ENCODE peak calls at places on chromosome 16, in ten cellular contexts. P, L, N, X, R, E, H, J, C and Z are unnamed samples.

GRCh38 chr16:78984887-78985464 is 615.6 kb downstream of the MAF start:
- DNase-seq in L (no peak), P (peak; percentile 72), R (no peak), X (no peak), N (no peak), E (no peak), J (no peak), C (no peak), H (no peak), Z (no peak)

GRCh38 chr16:56657555-56658430 is at the start of gene MT1F:
- DNase-seq in N (peak; percentile 83), X (peak; percentile 34), P (peak; percentile 92), E (no peak), C (peak; percentile 28), L (peak; percentile 95), R (peak; percentile 75), H (peak; percentile 99), J (peak; percentile 98), Z (no peak)

GRCh38 chr16:48438414-48438813 is 53.2 kb upstream of the SIAH1 start:
- DNase-seq in X (no peak), P (no peak), E (no peak), H (no peak), N (no peak), R (no peak), L (no peak), C (no peak), J (no peak), Z (no peak)

GRCh38 chr16:71568541-71568940 is 8.4 kb downstream of the TAT start:
- DNase-seq in H (peak; percentile 79), N (no peak), R (no peak), C (no peak), L (no peak), E (no peak), P (no peak), X (no peak), J (no peak), Z (no peak)

GRCh38 chr16:57988929-57989328 is 11.5 kb downstream of the ZNF319 start:
- DNase-seq in X (no peak), H (peak; percentile 97), C (no peak), P (no peak), N (no peak), E (no peak), L (peak; percentile 86), R (no peak), J (no peak), Z (no peak)

GRCh38 chr16:35201151-35201550 is 1741.7 kb downstream of the TP53TG3F start:
- DNase-seq in H (no peak), P (no peak), X (no peak), E (peak; percentile 82), L (no peak), N (no peak), C (no peak), R (no peak), J (no peak), Z (no peak)

GRCh38 chr16:55116165-55116894 is 185.7 kb downstream of the IRX5 start:
- DNase-seq in J (no peak), R (no peak), P (no peak), L (peak; percentile 18), H (no peak), X (no peak), C (peak; percentile 68), E (no peak), N (no peak), Z (no peak)

GRCh38 chr16:64858076-64858475 is 263.8 kb downstream of the CDH11 start:
- DNase-seq in R (no peak), X (no peak), C (peak; percentile 78), L (no peak), P (no peak), J (no peak), H (no peak), N (no peak), E (no peak), Z (no peak)

GRCh38 chr16:56451753-56452689 is 667 bp downstream of the OGFOD1 start:
- DNase-seq in P (peak; percentile 55), C (peak; percentile 31), N (peak; percentile 2), E (no peak), J (no peak), R (peak; percentile 35), H (peak; percentile 51), L (no peak), X (peak; percentile 72), Z (no peak)

GRCh38 chr16:10688291-10688690 is 6.4 kb downstream of the TEKT5 start:
- DNase-seq in X (no peak), P (no peak), H (peak; percentile 86), R (no peak), J (peak; percentile 84), L (peak; percentile 30), C (no peak), N (no peak), E (no peak), Z (no peak)

GRCh38 chr16:86611517-86611840 is 33.1 kb downstream of the FOXL1 start:
- DNase-seq in J (no peak), X (no peak), P (no peak), R (no peak), C (peak; percentile 90), L (no peak), H (no peak), N (no peak), E (no peak), Z (no peak)

GRCh38 chr16:592518-593306 is 2.8 kb downstream of the RAB40C start:
- DNase-seq in R (no peak), N (no peak), C (no peak), X (peak; percentile 85), P (peak; percentile 66), L (peak; percentile 82), E (no peak), H (peak; percentile 81), J (peak; percentile 73), Z (no peak)

GRCh38 chr16:82954224-82954929 is 327.6 kb downstream of the CDH13 start:
- DNase-seq in E (no peak), H (no peak), L (no peak), J (no peak), N (no peak), C (peak; percentile 70), P (no peak), X (no peak), R (no peak), Z (no peak)

GRCh38 chr16:86313631-86314030 is 196.7 kb upstream of the FOXF1 start:
- DNase-seq in R (no peak), J (no peak), X (no peak), E (no peak), H (no peak), C (no peak), L (no peak), N (no peak), P (no peak), Z (no peak)

GRCh38 chr16:77700846-77701245 is 21.5 kb upstream of the NUDT7 start:
- DNase-seq in P (no peak), R (no peak), H (no peak), X (no peak), E (peak; percentile 58), C (no peak), J (no peak), L (no peak), N (no peak), Z (no peak)

GRCh38 chr16:3689731-3690130 is 27.6 kb downstream of the TRAP1 start:
- DNase-seq in P (no peak), E (no peak), C (no peak), X (no peak), H (no peak), R (no peak), J (no peak), L (no peak), N (no peak), Z (no peak)

GRCh38 chr16:87877942-87878507 is 8.7 kb upstream of the SLC7A5 start:
- DNase-seq in E (no peak), X (no peak), R (no peak), C (no peak), P (no peak), J (no peak), H (no peak), N (no peak), L (no peak), Z (no peak)

GRCh38 chr16:57764341-57765159 is 29.0 kb downstream of the KATNB1 start:
- DNase-seq in E (no peak), L (no peak), N (peak; percentile 90), C (peak; percentile 90), H (no peak), P (no peak), J (no peak), R (peak; percentile 86), X (no peak), Z (no peak)

GRCh38 chr16:24975428-24975889 is 39.7 kb downstream of the ARHGAP17 start:
- DNase-seq in P (no peak), E (no peak), L (no peak), X (no peak), H (no peak), C (peak; percentile 66), N (no peak), R (no peak), J (no peak), Z (no peak)
- H3K4me1 ChIP-seq in P (no peaks in the 10 kb centered on the region), E (peaks cover 60% of the 10 kb centered on the region), L (no peaks in the 10 kb centered on the region), X (peaks cover 81% of the 10 kb centered on the region), H (peaks cover 32% of the 10 kb centered on the region), C (peaks cover 27% of the 10 kb centered on the region), N (peaks cover 25% of the 10 kb centered on the region), R (peaks cover 48% of the 10 kb centered on the region), J (peaks cover 46% of the 10 kb centered on the region), Z (peaks cover 17% of the 10 kb centered on the region)

GRCh38 chr16:19113577-19114358 is at the start of gene ITPRIPL2:
- DNase-seq in H (peak; percentile 78), P (peak; percentile 86), J (peak; percentile 83), X (peak; percentile 76), R (peak; percentile 85), E (no peak), L (peak; percentile 73), C (peak; percentile 85), N (peak; percentile 79), Z (peak; percentile 85)
- TF ChIP-seq POLR2A in H (peak; percentile 58), P (peak; percentile 83), J (no peak), X (peak; percentile 75), R (peak; percentile 60), E (peak; percentile 49), L (peak; percentile 57), C (peak; percentile 77), N (peak; percentile 55), Z (peak; percentile 57)

DNA sequence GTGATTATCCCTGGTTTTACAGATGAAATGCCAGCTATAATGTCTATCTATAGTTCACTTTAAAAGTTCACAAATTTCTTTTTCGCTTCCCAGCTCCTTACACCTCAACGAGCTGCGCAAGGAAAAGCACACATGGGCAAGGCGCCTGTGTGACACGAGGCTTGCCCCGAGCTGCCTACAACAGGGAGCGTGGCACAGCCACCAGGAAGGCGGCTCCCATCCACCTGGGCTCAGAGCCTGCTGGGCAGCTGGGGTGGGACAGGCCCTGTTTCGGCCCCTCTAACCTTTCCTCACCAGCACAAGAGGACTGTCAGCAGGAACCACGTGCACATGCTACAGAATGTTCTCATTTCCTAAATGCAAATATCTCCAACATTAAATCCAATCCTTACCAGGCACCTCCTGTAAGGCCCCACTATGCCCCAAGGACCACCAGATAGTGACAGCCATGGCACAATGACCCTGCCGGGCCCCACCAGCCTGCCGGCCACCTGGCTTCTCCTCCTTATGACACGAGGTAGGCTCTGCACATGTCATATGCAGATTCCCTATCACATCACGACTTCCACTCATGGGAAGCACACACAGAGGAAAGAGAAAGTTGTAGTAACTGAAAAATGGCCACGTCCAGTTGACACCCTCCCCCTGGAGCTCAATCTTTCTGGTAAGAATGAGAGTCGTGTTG is 92.1 kb downstream of the ZNF778 start:
- DNase-seq in C (no peak), L (no peak), X (no peak), N (no peak), P (no peak), J (no peak), E (no peak), H (no peak), R (no peak), Z (no peak)
- H3K4me3 ChIP-seq in C (no peak overlapping the region), L (no peak overlapping the region), X (no peak overlapping the region), N (no peak overlapping the region), P (no peak overlapping the region), J (no peak overlapping the region), E (no peak overlapping the region), H (no peak overlapping the region), R (no peak overlapping the region), Z (no peak overlapping the region)

GRCh38 chr16:12146966-12147365 is 170.4 kb downstream of the SNX29 start:
- DNase-seq in J (no peak), C (no peak), L (no peak), R (no peak), P (no peak), H (no peak), N (no peak), E (no peak), X (no peak), Z (no peak)
- H3K4me1 ChIP-seq in J (no peaks in the 10 kb centered on the region), C (no peaks in the 10 kb centered on the region), L (no peaks in the 10 kb centered on the region), R (peaks cover 6% of the 10 kb centered on the region), P (no peaks in the 10 kb centered on the region), H (no peaks in the 10 kb centered on the region), N (peaks cover 8% of the 10 kb centered on the region), E (no peaks in the 10 kb centered on the region), X (peaks cover 8% of the 10 kb centered on the region), Z (peaks cover 4% of the 10 kb centered on the region)